ENCODE peak calls at places on chromosome 13, in four cellular contexts. R is K562, J is SK-N-SH, N is HepG2. B is an unnamed sample.

GRCh38 chr13:88701551-88701950 is 1030.4 kb downstream of the SLITRK5 start:
- DNase-seq in R (no peak), N (no peak), J (no peak), B (no peak)

GRCh38 chr13:24230428-24231072 is 70.0 kb downstream of the SPATA13 start:
- DNase-seq in N (no peak), J (no peak), R (no peak), B (no peak)

GRCh38 chr13:77048592-77048991 is 21.6 kb upstream of the FBXL3 start:
- DNase-seq in N (no peak), R (no peak), J (no peak), B (no peak)

GRCh38 chr13:89315287-89315686 is 1644.1 kb downstream of the SLITRK5 start:
- DNase-seq in J (no peak), R (no peak), N (no peak), B (no peak)

GRCh38 chr13:95559100-95559499 is 6.6 kb downstream of the CLDN10 start:
- DNase-seq in J (no peak), R (no peak), N (no peak), B (no peak)

GRCh38 chr13:85610024-85610423 is 189.2 kb downstream of the SLITRK6 start:
- DNase-seq in N (no peak), R (no peak), J (no peak), B (no peak)

GRCh38 chr13:98848736-98849135 is 96.3 kb upstream of the SLC15A1 start:
- DNase-seq in R (no peak), N (no peak), J (no peak), B (no peak)

GRCh38 chr13:73215807-73216206 is 157.0 kb downstream of the KLF5 start:
- DNase-seq in R (no peak), J (no peak), N (no peak), B (no peak)

GRCh38 chr13:65872448-65872847 is 1357.7 kb downstream of the PCDH9 start:
- DNase-seq in R (no peak), N (no peak), J (no peak), B (no peak)

GRCh38 chr13:78131811-78132210 is 213.2 kb upstream of the EDNRB start:
- DNase-seq in N (no peak), J (no peak), R (no peak), B (no peak)

GRCh38 chr13:25394661-25395060 is 22.9 kb downstream of the ATP8A2 start:
- DNase-seq in J (no peak), N (no peak), R (peak), B (no peak)

GRCh38 chr13:27476943-27477681 is 26.7 kb upstream of the MTIF3 start:
- DNase-seq in R (no peak), J (no peak), N (peak), B (no peak)

GRCh38 chr13:20702945-20703784 is at the start of gene IL17D:
- DNase-seq in R (peak), J (peak), N (no peak), B (no peak)

GRCh38 chr13:41588899-41589298 is 131.5 kb downstream of the RGCC start:
- DNase-seq in R (peak), J (no peak), N (peak), B (peak)

GRCh38 chr13:40553356-40553755 is 113.1 kb downstream of the FOXO1 start:
- DNase-seq in R (no peak), J (no peak), N (no peak), B (no peak)

GRCh38 chr13:96880419-96880818 is 113.9 kb downstream of the OXGR1 start:
- DNase-seq in R (no peak), J (no peak), N (no peak), B (no peak)

GRCh38 chr13:35791191-35791902 is 314.9 kb upstream of the MAB21L1 start:
- DNase-seq in N (no peak), J (no peak), R (no peak), B (no peak)

GRCh38 chr13:84774111-84774510 is 891.8 kb upstream of the SLITRK1 start:
- DNase-seq in R (no peak), J (no peak), N (no peak), B (no peak)

GRCh38 chr13:100334209-100334608 is 245.3 kb downstream of the PCCA start:
- DNase-seq in R (no peak), N (no peak), J (no peak), B (no peak)

GRCh38 chr13:43405457-43405856 is 381.3 kb downstream of the ENOX1 start:
- DNase-seq in J (no peak), N (no peak), R (no peak), B (no peak)

GRCh38 chr13:113897161-113897560 is 33.3 kb upstream of the GAS6 start:
- DNase-seq in N (peak), R (no peak), J (no peak), B (no peak)

GRCh38 chr13:112056739-112057433 is 10.1 kb upstream of the SOX1 start:
- DNase-seq in J (peak), N (no peak), R (no peak), B (no peak)

GRCh38 chr13:88154001-88154400 is 482.8 kb downstream of the SLITRK5 start:
- DNase-seq in J (no peak), R (no peak), N (no peak), B (no peak)

GRCh38 chr13:99361197-99361596 is 54.0 kb upstream of the GPR183 start:
- DNase-seq in N (no peak), R (no peak), J (no peak), B (no peak)

GRCh38 chr13:39876258-39876657 is 220.8 kb downstream of the COG6 start:
- DNase-seq in J (no peak), R (no peak), N (no peak), B (no peak)

GRCh38 chr13:71149498-71150363 is 717.3 kb downstream of the DACH1 start:
- DNase-seq in N (no peak), R (no peak), J (no peak), B (no peak)

DNA sequence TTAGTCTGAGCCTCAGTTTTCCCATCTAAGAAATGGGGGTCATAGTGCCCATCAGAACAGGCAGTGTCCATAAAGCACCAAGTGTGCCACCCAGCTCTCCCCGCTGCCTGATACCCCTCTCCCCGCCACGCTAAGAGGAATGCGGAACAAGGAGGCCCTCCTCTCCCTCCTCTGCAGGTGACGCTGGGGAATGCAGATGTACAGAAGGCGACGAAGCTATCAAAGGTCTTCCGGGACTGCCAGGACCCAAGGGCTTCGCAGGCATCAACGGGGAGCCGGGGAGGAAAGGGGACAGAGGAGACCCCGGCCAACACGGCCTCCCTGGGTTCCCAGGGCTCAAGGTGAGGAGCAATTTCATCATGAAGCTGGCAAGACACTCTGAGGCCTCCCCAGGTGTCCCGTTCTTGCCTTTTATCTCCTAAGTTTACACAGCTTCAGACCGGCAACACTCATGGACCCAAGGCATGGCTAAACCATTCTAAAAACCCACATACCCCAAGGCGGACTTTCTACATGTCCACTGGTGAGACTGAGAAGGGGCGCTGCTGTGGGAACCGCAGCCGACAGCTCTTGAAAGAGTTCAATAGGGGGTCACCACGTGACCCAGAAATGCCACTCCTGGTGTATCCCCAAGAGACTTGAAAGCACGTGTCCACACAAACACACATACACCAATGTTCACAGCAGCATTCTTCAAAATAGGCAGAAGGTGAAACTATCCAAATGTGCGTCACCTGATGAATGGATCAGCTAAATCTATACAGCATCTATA is 102.7 kb downstream of the RAB20 start:
- DNase-seq in N (no peak), J (no peak), R (no peak), B (no peak)
- TF ChIP-seq SIN3A in N (no peak), J (no peak), R (no peak), B (no peak)

GRCh38 chr13:37906880-37907279 is 37.3 kb upstream of the TRPC4 start:
- DNase-seq in N (no peak), R (no peak), J (no peak), B (no peak)
- TF ChIP-seq SIN3A in N (no peak), R (no peak), J (no peak), B (no peak)

GRCh38 chr13:62387642-62388041 is 972.0 kb upstream of the PCDH20 start:
- DNase-seq in N (no peak), R (no peak), J (peak), B (peak)
- TF ChIP-seq SIN3A in N (no peak), R (no peak), J (no peak), B (no peak)

DNA sequence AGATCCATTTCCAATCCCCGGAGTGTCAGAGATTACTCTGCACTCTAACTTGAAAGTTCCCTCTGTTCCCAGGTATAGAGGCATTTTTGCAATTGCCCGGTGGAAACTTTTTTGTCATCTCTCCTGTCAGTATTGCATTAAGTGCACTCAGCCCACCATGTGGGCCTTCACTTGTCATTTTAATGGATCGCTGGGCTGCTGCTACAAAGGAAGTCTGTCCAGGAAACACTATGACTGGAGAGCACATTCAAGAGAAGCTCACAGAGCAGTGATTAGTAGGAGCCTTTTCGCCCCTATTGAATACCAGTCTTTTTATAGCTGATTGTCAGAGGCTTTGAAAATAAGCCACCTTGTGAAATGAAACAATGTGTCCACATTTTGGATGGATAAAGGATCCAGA is 181.0 kb downstream of the B3GLCT start:
- DNase-seq in N (no peak), R (no peak), J (no peak), B (no peak)
- TF ChIP-seq SIN3A in N (no peak), R (no peak), J (no peak), B (no peak)

B was measured in HCT116.